ENCODE peak calls at places on chromosomes 7 and 10, in six cellular contexts. D is fibroblast of lung, G is osteoblast, J is heart right ventricle, K is bronchial epithelial cell, T is astrocyte of the spinal cord. O is an unnamed sample.

GRCh38 chr7:111132833-111133232 is 41.9 kb downstream of the LRRN3 start:
- DNase-seq in T (peak; percentile 49), G (no peak), K (peak; percentile 49), J (no peak), D (peak; percentile 30), O (peak; percentile 49)

GRCh38 chr7:122143376-122143750 is 686 bp downstream of the AASS start:
- DNase-seq in D (peak; percentile 38), T (peak; percentile 44), J (peak; percentile 6), G (peak; percentile 26), K (no peak), O (peak; percentile 27)

GRCh38 chr7:102874166-102874829 is 38.5 kb upstream of the LRRC17 start:
- DNase-seq in T (peak; percentile 95), G (no peak), K (peak; percentile 91), J (no peak), D (peak; percentile 89), O (peak; percentile 72)

GRCh38 chr7:132242192-132242812 is 334.0 kb downstream of the PLXNA4 start:
- DNase-seq in K (no peak), D (no peak), J (no peak), T (no peak), G (no peak), O (no peak)

GRCh38 chr7:149714910-149715471 is 58.4 kb downstream of the ZNF467 start:
- DNase-seq in D (no peak), T (peak; percentile 17), K (no peak), J (no peak), G (peak; percentile 92), O (no peak)

GRCh38 chr7:100053201-100053600 is 3.6 kb downstream of the ZSCAN21 start:
- DNase-seq in G (peak; percentile 93), D (peak; percentile 75), T (peak; percentile 76), K (peak; percentile 80), J (peak; percentile 13), O (peak; percentile 79)

GRCh38 chr10:3887885-3888476 is 103.0 kb upstream of the KLF6 start:
- DNase-seq in J (peak; percentile 42), G (peak; percentile 86), D (peak; percentile 78), K (peak; percentile 97), T (peak; percentile 93), O (peak; percentile 77)

GRCh38 chr10:82982110-82982608 is 1107.2 kb downstream of the NRG3 start:
- DNase-seq in T (peak; percentile 95), D (peak; percentile 88), K (peak; percentile 56), J (no peak), G (peak; percentile 82), O (peak; percentile 84)

GRCh38 chr10:14608381-14609001 is 166.2 kb downstream of the FAM107B start:
- DNase-seq in J (no peak), D (no peak), K (no peak), T (no peak), G (no peak), O (no peak)

GRCh38 chr7:1040790-1041189 is 3.6 kb upstream of the GPR146 start:
- DNase-seq in G (peak; percentile 96), J (no peak), K (no peak), T (peak; percentile 59), D (peak; percentile 89), O (no peak)

GRCh38 chr10:63977329-63977923 is 456.2 kb downstream of the REEP3 start:
- DNase-seq in G (peak; percentile 88), T (peak; percentile 9), D (peak; percentile 28), K (peak; percentile 43), J (peak; percentile 13), O (peak; percentile 71)

GRCh38 chr7:135248546-135248945 is 14.9 kb downstream of the STRA8 start:
- DNase-seq in T (no peak), D (no peak), K (no peak), G (no peak), J (no peak), O (no peak)

GRCh38 chr10:87694011-87694794 is 34.5 kb downstream of the PAPSS2 start:
- DNase-seq in G (no peak), T (no peak), J (no peak), K (peak; percentile 18), D (no peak), O (no peak)

GRCh38 chr7:117238937-117239336 is 83.9 kb downstream of the WNT2 start:
- DNase-seq in D (no peak), T (no peak), K (no peak), J (no peak), G (no peak), O (no peak)

GRCh38 chr10:12726971-12727831 is 274.3 kb downstream of the CCDC3 start:
- DNase-seq in G (no peak), J (no peak), K (peak; percentile 76), T (peak; percentile 29), D (no peak), O (no peak)

GRCh38 chr7:70638381-70639128 is 493.4 kb upstream of the GALNT17 start:
- DNase-seq in T (no peak), G (no peak), D (peak; percentile 9), J (no peak), K (no peak), O (no peak)

DNA sequence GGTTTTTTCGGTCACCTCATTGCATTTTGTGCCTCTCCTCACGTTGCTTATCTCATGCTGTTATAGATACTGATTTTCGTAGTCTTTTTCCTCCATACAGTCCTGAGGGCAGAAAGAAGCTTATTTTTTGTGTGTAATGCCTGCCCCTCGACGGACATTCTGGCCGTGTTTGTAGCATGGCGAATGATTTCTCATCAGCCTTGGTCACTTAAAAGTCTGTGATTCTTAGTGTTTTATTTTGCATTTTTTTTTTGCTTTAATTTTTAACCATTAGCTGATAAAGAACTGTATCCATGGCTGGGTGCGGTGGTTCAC is 469 bp upstream of the NOC3L start:
- DNase-seq in G (peak; percentile 44), K (no peak), D (no peak), J (no peak), T (no peak), O (no peak)
- TF ChIP-seq CTCF in G (no peak), K (no peak), D (no peak), J (no peak), T (no peak), O (no peak)

GRCh38 chr10:132251928-132252327 is 55.8 kb downstream of the STK32C start:
- DNase-seq in G (no peak), D (no peak), J (no peak), T (no peak), K (no peak), O (no peak)

GRCh38 chr10:132250456-132251223 is 57.1 kb downstream of the STK32C start:
- DNase-seq in T (no peak), K (no peak), G (peak; percentile 81), J (no peak), D (no peak), O (no peak)

GRCh38 chr10:132254841-132255240 is 52.9 kb downstream of the STK32C start:
- DNase-seq in J (no peak), K (no peak), T (no peak), G (no peak), D (no peak), O (no peak)

GRCh38 chr10:132253092-132253687 is 54.6 kb downstream of the STK32C start:
- DNase-seq in J (no peak), D (no peak), G (no peak), T (no peak), K (no peak), O (no peak)

GRCh38 chr10:132252412-132252811 is 55.3 kb downstream of the STK32C start:
- DNase-seq in G (no peak), K (no peak), T (no peak), D (no peak), J (no peak), O (no peak)
- TF ChIP-seq CTCF in G (peak; percentile 6), K (no peak), T (no peak), D (no peak), J (no peak), O (no peak)

GRCh38 chr10:116691079-116691398 is 51.3 kb downstream of the HSPA12A start:
- DNase-seq in D (no peak), T (no peak), K (no peak), J (peak; percentile 24), G (no peak), O (no peak)

GRCh38 chr10:116689744-116690143 is 52.6 kb downstream of the HSPA12A start:
- DNase-seq in D (no peak), K (no peak), J (no peak), T (no peak), G (no peak), O (no peak)

GRCh38 chr10:116689096-116689495 is 53.3 kb downstream of the HSPA12A start:
- DNase-seq in T (no peak), G (no peak), K (no peak), J (no peak), D (no peak), O (no peak)

GRCh38 chr10:116691544-116692126 is 50.7 kb downstream of the HSPA12A start:
- DNase-seq in J (peak; percentile 29), D (peak; percentile 3), G (no peak), K (no peak), T (no peak), O (no peak)

GRCh38 chr10:116690356-116691078 is 51.8 kb downstream of the HSPA12A start:
- DNase-seq in D (peak; percentile 39), T (peak; percentile 22), K (no peak), J (peak; percentile 58), G (no peak), O (no peak)
- TF ChIP-seq CTCF in D (peak; percentile 38), T (peak; percentile 42), K (peak; percentile 18), J (peak; percentile 35), G (peak; percentile 19), O (no peak)

GRCh38 chr7:28536259-28536658 is 123.9 kb downstream of the CREB5 start:
- DNase-seq in J (no peak), K (peak; percentile 17), G (no peak), T (peak; percentile 21), D (peak; percentile 27), O (peak; percentile 51)
- TF ChIP-seq CTCF in J (no peak), K (peak; percentile 28), G (peak; percentile 67), T (peak; percentile 50), D (peak; percentile 53), O (peak; percentile 38)

GRCh38 chr10:57716884-57717283 is 550.8 kb downstream of the IPMK start:
- DNase-seq in G (no peak), T (peak; percentile 63), K (peak; percentile 49), J (no peak), D (peak; percentile 39), O (peak; percentile 53)
- TF ChIP-seq CTCF in G (peak; percentile 47), T (peak; percentile 59), K (peak; percentile 43), J (peak; percentile 39), D (peak; percentile 45), O (peak; percentile 42)

GRCh38 chr10:543131-543530 is 146.3 kb downstream of the DIP2C start:
- DNase-seq in G (no peak), D (peak; percentile 25), K (no peak), J (no peak), T (peak; percentile 16), O (no peak)
- TF ChIP-seq CTCF in G (no peak), D (no peak), K (no peak), J (no peak), T (no peak), O (no peak)